ENCODE peak calls at places on chromosomes 12 and 14, in nine cellular contexts. Z, F, T, O, V, D, U, C and I are unnamed samples.

GRCh38 chr12:52370906-52371608 is 3.8 kb upstream of the KRT85 start:
- DNase-seq in Z (no peak), F (no peak), T (no peak), O (peak), V (no peak), D (no peak), U (no peak), C (no peak), I (peak)

GRCh38 chr14:54692261-54692861 is 125.4 kb downstream of the SAMD4A start:
- DNase-seq in Z (no peak), F (no peak), T (no peak), O (no peak), V (no peak), D (no peak), U (no peak), C (no peak), I (peak)

GRCh38 chr14:92500491-92500941 is 13.1 kb upstream of the RIN3 start:
- DNase-seq in Z (no peak), F (no peak), T (no peak), O (no peak), V (no peak), D (no peak), U (no peak), C (no peak), I (peak)

GRCh38 chr12:27780612-27781408 is 774 bp upstream of the MANSC4 start:
- DNase-seq in Z (peak), F (peak), T (no peak), O (peak), V (peak), D (no peak), U (peak), C (peak), I (peak)

GRCh38 chr12:52440821-52441319 is 6.7 kb upstream of the KRT75 start:
- DNase-seq in Z (no peak), F (no peak), T (no peak), O (no peak), V (peak), D (no peak), U (no peak), C (no peak), I (peak)

GRCh38 chr12:50751921-50752721 is 11.8 kb upstream of the ATF1 start:
- DNase-seq in Z (no peak), F (no peak), T (no peak), O (no peak), V (peak), D (no peak), U (no peak), C (no peak), I (peak)

GRCh38 chr14:104202259-104203070 is 64.1 kb downstream of the KIF26A start:
- DNase-seq in Z (no peak), F (no peak), T (no peak), O (no peak), V (no peak), D (no peak), U (peak), C (peak), I (no peak)

GRCh38 chr14:90381011-90381790 is 15.6 kb upstream of the CALM1 start:
- DNase-seq in Z (no peak), F (no peak), T (no peak), O (peak), V (no peak), D (no peak), U (no peak), C (no peak), I (no peak)

GRCh38 chr12:43776498-43776897 is 17.7 kb downstream of the IRAK4 start:
- DNase-seq in Z (no peak), F (peak), T (no peak), O (no peak), V (peak), D (peak), U (no peak), C (no peak), I (peak)

GRCh38 chr12:106205208-106206069 is 42.4 kb downstream of the CKAP4 start:
- DNase-seq in Z (no peak), F (no peak), T (no peak), O (peak), V (no peak), D (no peak), U (no peak), C (no peak), I (no peak)

GRCh38 chr14:36941783-36942521 is 230.5 kb downstream of the SLC25A21 start:
- DNase-seq in Z (peak), F (no peak), T (peak), O (peak), V (peak), D (peak), U (peak), C (peak), I (peak)

GRCh38 chr14:25048170-25049126 is 1.5 kb downstream of the STXBP6 start:
- DNase-seq in Z (no peak), F (no peak), T (no peak), O (peak), V (no peak), D (no peak), U (peak), C (no peak), I (peak)

GRCh38 chr14:21326972-21327371 is 47.1 kb downstream of the RPGRIP1 start:
- DNase-seq in Z (no peak), F (no peak), T (no peak), O (no peak), V (no peak), D (no peak), U (no peak), C (no peak), I (no peak)

GRCh38 chr12:6626654-6627283 is 9.0 kb downstream of the LPAR5 start:
- DNase-seq in Z (no peak), F (no peak), T (no peak), O (no peak), V (no peak), D (no peak), U (no peak), C (no peak), I (peak)